ENCODE peak calls at places on chromosomes 6 and 20, in eight cellular contexts. G is endothelial cell of umbilical vein, X is IMR-90, Y is MM.1S, V is mammary epithelial cell, O is astrocyte, W is K562, T is SK-N-SH. M is an unnamed sample.

GRCh38 chr6:1608976-1609661 is 596 bp upstream of the FOXC1 start:
- DNase-seq in G (peak), X (peak), V (peak), Y (no peak), W (no peak), O (no peak), T (peak), M (peak)

GRCh38 chr6:36099872-36100483 is 30.3 kb upstream of the MAPK13 start:
- DNase-seq in W (peak), V (no peak), Y (no peak), G (peak), T (no peak), O (no peak), X (no peak), M (no peak)

GRCh38 chr20:57693002-57693582 is 16.7 kb downstream of the PMEPA1 start:
- DNase-seq in O (peak), X (no peak), W (no peak), T (no peak), G (no peak), Y (no peak), V (peak), M (no peak)

GRCh38 chr20:47042464-47042863 is 147.8 kb downstream of the EYA2 start:
- DNase-seq in W (peak), Y (no peak), G (no peak), X (no peak), T (peak), V (no peak), O (no peak), M (no peak)

GRCh38 chr6:90124904-90125510 is 171.6 kb downstream of the BACH2 start:
- DNase-seq in T (no peak), G (no peak), W (no peak), Y (no peak), O (peak), X (peak), V (no peak), M (no peak)

GRCh38 chr6:142207265-142207877 is 60.3 kb downstream of the VTA1 start:
- DNase-seq in X (peak), W (peak), Y (peak), T (peak), G (peak), V (peak), O (peak), M (peak)

GRCh38 chr20:52775786-52776185 is 196.4 kb upstream of the TSHZ2 start:
- DNase-seq in V (no peak), G (no peak), T (no peak), O (no peak), X (no peak), W (no peak), Y (no peak), M (no peak)

GRCh38 chr6:156013155-156013554 is 557.5 kb upstream of the NOX3 start:
- DNase-seq in T (no peak), W (no peak), G (peak), O (no peak), V (no peak), X (no peak), Y (no peak), M (no peak)

GRCh38 chr6:151738267-151738666 is 69.2 kb upstream of the ESR1 start:
- DNase-seq in G (no peak), X (no peak), V (no peak), O (no peak), Y (no peak), W (no peak), T (no peak), M (no peak)

GRCh38 chr20:23285536-23285935 is 65.1 kb upstream of the NXT1 start:
- DNase-seq in O (no peak), V (no peak), G (no peak), W (no peak), T (no peak), Y (no peak), X (no peak), M (no peak)

GRCh38 chr6:87029711-87030314 is 65.1 kb downstream of the CGA start:
- DNase-seq in V (peak), O (peak), T (peak), G (peak), W (peak), Y (peak), X (peak), M (peak)

GRCh38 chr6:149190228-149190831 is 127.2 kb upstream of the TAB2 start:
- DNase-seq in W (no peak), V (peak), G (peak), Y (peak), O (peak), T (no peak), X (peak), M (peak)

GRCh38 chr6:110270166-110270565 is 88.0 kb downstream of the METTL24 start:
- DNase-seq in W (no peak), V (no peak), X (peak), G (no peak), O (no peak), T (no peak), Y (no peak), M (peak)

GRCh38 chr20:16451970-16452369 is 121.3 kb downstream of the KIF16B start:
- DNase-seq in O (no peak), W (no peak), Y (no peak), X (no peak), G (no peak), V (no peak), T (no peak), M (no peak)

DNA sequence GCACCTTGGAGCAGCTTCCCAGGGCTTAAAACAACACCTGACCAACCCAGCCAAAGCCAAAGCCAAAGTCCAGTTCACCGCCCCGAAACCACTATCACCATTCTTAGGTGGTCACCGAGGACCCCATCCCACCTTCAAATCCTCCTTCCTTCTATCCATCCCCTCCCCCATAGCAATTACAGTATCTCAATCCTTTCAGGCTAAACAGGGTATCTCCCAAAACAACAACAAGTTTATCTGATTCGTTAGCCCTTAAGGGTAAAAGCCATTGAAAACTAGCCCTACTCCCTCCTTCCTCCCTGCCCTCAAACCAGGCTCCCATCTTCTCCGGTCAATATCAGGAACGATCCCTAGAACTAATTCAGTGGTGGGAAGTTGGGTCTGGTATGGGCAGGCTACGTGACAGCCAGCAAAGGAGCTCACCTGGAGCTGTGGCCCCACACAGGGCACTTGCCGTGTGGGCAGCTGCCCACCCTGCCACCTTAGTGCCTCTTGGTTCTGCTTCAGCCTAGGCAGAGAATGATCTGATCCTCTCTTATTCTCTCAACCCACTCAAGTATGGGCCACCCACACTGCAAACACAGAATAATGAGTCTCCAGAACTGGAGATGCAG is 2.0 kb downstream of the ARHGAP18 start:
- DNase-seq in T (no peak), Y (no peak), G (no peak), O (no peak), X (no peak), V (no peak), W (no peak), M (no peak)
- H3K4me3 ChIP-seq in T (peak), Y (peak), G (peak), O (peak), X (no peak), V (peak), W (peak), M (no peak)

DNA sequence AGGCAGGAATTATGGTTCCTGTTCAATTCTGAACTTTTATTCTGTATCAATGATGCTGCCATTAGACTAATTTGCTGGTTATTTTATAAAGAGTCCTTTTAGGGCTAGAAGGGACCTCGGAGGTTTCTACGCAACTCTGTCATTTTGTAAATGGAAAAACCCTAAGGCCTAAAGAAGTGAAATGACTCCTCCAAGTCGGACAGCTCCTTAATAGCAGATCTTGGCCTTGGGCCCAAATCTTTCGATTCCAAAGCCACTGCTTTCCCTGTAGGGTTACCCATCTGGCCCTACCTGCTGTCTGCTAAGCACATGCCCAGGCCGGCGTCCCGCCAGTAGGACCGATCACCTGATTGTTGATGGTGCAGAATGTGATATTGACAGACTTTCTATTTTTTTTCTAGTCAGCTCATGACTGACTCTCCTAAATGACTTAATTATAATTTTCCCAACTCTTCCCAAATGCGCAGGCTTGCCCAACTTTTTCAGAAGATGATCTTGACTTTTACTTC is 40.2 kb downstream of the PLEKHG1 start:
- DNase-seq in T (no peak), O (no peak), V (no peak), Y (no peak), G (no peak), X (no peak), W (no peak), M (no peak)
- H3K9ac ChIP-seq in T (no peak), O (no peak), V (no peak), Y (no peak), G (no peak), X (no peak), W (no peak), M (no peak)

GRCh38 chr20:50658804-50659380 is 32.5 kb downstream of the RIPOR3 start:
- DNase-seq in V (no peak), G (no peak), Y (no peak), O (no peak), X (no peak), T (no peak), W (no peak), M (no peak)

GRCh38 chr20:50666709-50667310 is 24.5 kb downstream of the RIPOR3 start:
- DNase-seq in Y (no peak), G (no peak), T (no peak), W (peak), X (no peak), O (no peak), V (no peak), M (no peak)

GRCh38 chr20:50659975-50660670 is 31.2 kb downstream of the RIPOR3 start:
- DNase-seq in W (no peak), T (no peak), O (no peak), Y (no peak), X (no peak), V (no peak), G (no peak), M (no peak)

GRCh38 chr20:50664248-50664647 is 27.1 kb downstream of the RIPOR3 start:
- DNase-seq in T (no peak), Y (no peak), X (no peak), W (no peak), V (no peak), G (no peak), O (no peak), M (no peak)

DNA sequence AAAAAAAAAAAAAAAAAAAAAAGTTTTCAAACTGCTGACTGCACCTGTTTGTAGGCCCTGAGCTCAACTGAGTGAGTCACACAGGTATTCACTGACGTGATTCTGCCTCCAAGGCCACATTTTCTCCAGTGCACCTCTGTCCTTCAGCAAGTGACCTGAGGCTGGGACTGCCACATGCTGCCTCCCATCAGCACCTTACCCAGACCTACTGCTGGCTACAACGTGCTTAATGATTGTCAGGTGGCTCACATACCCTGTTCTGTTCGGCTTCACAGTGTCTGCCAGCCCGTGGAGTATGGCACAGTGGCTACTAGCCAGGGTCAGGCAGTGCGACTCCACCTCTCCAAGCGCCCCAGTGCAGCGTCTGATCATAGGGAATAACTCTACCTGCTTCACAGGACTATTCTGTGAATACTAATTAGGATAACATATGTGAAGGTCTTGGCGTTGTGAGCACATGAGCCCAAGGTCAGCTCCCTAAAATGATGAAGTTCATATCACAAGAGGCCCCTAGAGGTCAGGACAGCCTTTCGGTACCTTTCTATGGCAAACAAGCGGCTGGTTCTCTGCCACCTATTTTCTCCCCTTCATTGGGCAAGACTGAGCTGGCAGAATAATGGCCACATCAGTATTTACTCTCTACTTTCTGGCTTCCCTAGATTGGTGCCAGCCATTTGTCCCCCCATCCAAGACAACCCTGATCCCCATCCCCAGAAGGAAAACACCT is 28.1 kb downstream of the RIPOR3 start:
- DNase-seq in T (peak), X (no peak), Y (peak), G (no peak), O (no peak), V (peak), W (no peak), M (no peak)
- TF ChIP-seq CTCF in T (peak), X (no peak), Y (no peak), G (no peak), O (no peak), V (peak), W (peak), M (no peak)

GRCh38 chr6:7727150-7727950 is 1.5 kb downstream of the BMP6 start:
- DNase-seq in O (no peak), V (peak), W (peak), T (peak), X (no peak), Y (peak), G (no peak), M (peak)

GRCh38 chr6:7728855-7729590 is 3.1 kb downstream of the BMP6 start:
- DNase-seq in O (no peak), T (no peak), X (no peak), G (peak), V (no peak), W (no peak), Y (no peak), M (peak)

GRCh38 chr6:7726416-7727149 is 684 bp downstream of the BMP6 start:
- DNase-seq in X (no peak), W (peak), V (peak), Y (peak), O (no peak), G (no peak), T (peak), M (peak)

GRCh38 chr6:7730003-7730402 is 4.1 kb downstream of the BMP6 start:
- DNase-seq in G (no peak), T (no peak), W (no peak), X (no peak), O (no peak), V (no peak), Y (no peak), M (no peak)

DNA sequence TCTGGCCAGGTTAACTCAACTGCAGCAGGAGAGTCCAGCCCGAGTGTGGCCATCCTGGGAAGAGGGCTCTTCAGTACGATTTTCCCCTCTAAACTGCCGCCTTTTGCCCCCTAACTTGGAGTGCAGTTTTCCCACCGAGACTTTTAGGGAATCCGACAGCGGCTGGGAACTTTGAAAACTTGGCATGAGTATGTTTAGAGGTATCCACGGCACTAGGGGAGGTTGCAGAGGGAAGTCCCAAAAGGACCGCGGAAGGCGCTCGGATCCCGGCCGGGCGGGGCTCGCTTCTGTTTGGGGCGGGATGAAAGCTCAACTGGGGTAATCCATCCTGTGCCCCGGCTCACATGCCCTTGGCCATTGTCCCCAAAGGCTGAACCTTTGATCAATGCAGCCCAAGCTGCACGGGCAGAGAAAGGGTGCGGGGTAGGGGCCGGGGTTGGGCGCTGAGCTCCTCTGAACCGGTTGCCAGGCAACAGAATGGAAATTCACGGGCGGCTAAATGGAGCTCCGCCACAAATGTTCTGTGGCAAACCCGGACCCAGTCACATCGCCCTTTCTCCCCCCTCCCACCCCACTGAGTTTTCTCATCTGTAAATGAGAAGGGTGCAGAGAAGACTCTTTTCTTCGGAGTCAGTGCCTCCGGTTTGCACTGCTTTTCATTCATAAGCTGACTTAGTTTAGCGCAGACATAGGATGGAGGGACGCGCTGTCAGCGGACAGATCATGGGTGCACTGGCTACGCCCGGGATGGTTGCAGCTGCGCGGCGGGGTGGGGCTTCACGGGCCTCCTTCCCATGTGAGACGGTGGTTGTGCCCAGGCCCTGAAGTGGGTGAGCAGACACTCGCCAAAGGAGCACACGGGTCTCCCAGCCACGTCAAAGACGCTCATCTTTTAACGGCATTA is 2.3 kb downstream of the BMP6 start:
- DNase-seq in Y (peak), O (no peak), V (peak), T (peak), W (no peak), X (no peak), G (no peak), M (peak)
- H3K4me3 ChIP-seq in Y (peak), O (peak), V (peak), T (peak), W (no peak), X (peak), G (peak), M (peak)

DNA sequence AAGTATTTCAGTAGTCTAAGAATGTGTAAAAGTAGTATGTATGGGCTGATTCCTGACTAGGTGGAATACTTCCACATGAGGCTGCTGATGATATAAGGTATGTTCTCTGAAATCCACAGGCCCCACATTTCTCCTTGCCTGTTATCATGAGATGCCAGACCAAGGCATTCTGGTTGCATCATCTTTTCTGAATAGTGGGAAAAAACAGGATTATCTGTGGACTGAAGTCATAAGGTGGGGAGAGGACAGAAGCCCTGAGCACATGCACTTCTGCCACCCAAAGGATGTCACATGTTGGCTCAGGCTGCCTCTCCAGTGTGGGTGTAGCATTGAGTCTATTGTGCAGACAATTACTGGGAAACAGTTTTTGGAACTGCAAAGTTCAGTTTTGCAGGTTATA is 184.5 kb upstream of the RAB32 start:
- DNase-seq in V (no peak), X (no peak), G (no peak), W (no peak), Y (no peak), O (no peak), T (no peak), M (no peak)
- H3K9ac ChIP-seq in V (no peak), X (no peak), G (no peak), W (no peak), Y (no peak), O (no peak), T (no peak), M (no peak)

GRCh38 chr6:13487122-13488014 is at the start of gene GFOD1:
- DNase-seq in Y (peak), X (peak), V (peak), T (peak), W (peak), G (peak), O (peak), M (peak)
- TF ChIP-seq CTCF in Y (no peak), X (peak), V (no peak), T (peak), W (no peak), G (peak), O (no peak), M (peak)